ENCODE peak calls at places on chromosome 12, in eight cellular contexts. Z is prostate gland, M is astrocyte, D is right cardiac atrium, H is trophoblast cell, U is left ventricle myocardium inferior, P is esophagus squamous epithelium, E is small intestine. S is an unnamed sample.

GRCh38 chr12:112116232-112117060 is 7.9 kb upstream of the NAA25 start:
- DNase-seq in H (peak; percentile 56), P (no peak), D (peak; percentile 92), E (peak; percentile 78), M (peak; percentile 66), Z (no peak), U (peak; percentile 72), S (peak; percentile 72)

GRCh38 chr12:45284096-45284901 is 68.4 kb downstream of the ANO6 start:
- DNase-seq in D (no peak), U (no peak), H (peak; percentile 89), E (peak; percentile 64), P (no peak), M (peak; percentile 94), Z (no peak), S (no peak)

GRCh38 chr12:110686294-110686903 is 2.5 kb downstream of the HVCN1 start:
- DNase-seq in U (no peak), M (no peak), P (no peak), E (no peak), Z (no peak), H (no peak), D (no peak), S (peak; percentile 36)

GRCh38 chr12:106288510-106289195 is 13.9 kb upstream of the TCP11L2 start:
- DNase-seq in U (no peak), Z (no peak), H (peak; percentile 73), P (no peak), M (peak; percentile 95), E (peak; percentile 47), D (no peak), S (no peak)

GRCh38 chr12:128551266-128552025 is 272.3 kb downstream of the SLC15A4 start:
- DNase-seq in U (no peak), M (no peak), P (no peak), Z (no peak), E (peak; percentile 13), H (no peak), D (no peak), S (no peak)

GRCh38 chr12:28191690-28192089 is 1.4 kb downstream of the CCDC91 start:
- DNase-seq in M (peak; percentile 4), H (peak; percentile 26), Z (no peak), E (peak; percentile 17), P (no peak), D (no peak), U (no peak), S (no peak)

GRCh38 chr12:39355841-39356240 is 87.1 kb downstream of the KIF21A start:
- DNase-seq in M (no peak), H (no peak), E (no peak), U (no peak), Z (no peak), P (no peak), D (no peak), S (no peak)

GRCh38 chr12:108563135-108563803 is 873 bp downstream of the ISCU start:
- DNase-seq in P (peak; percentile 44), H (peak; percentile 86), M (peak; percentile 67), D (peak; percentile 91), Z (peak; percentile 76), U (peak; percentile 82), E (peak; percentile 91), S (peak; percentile 94)

GRCh38 chr12:130266751-130267150 is 70.9 kb upstream of the PIWIL1 start:
- DNase-seq in P (no peak), U (no peak), M (no peak), D (no peak), E (no peak), H (peak; percentile 2), Z (peak; percentile 22), S (no peak)

GRCh38 chr12:103647267-103647666 is 60.2 kb downstream of the STAB2 start:
- DNase-seq in U (no peak), M (peak; percentile 91), D (no peak), H (no peak), E (no peak), P (no peak), Z (no peak), S (no peak)

GRCh38 chr12:11508699-11509098 is 113.3 kb upstream of the PRB2 start:
- DNase-seq in Z (no peak), U (no peak), D (no peak), H (peak; percentile 42), E (no peak), M (peak; percentile 67), P (no peak), S (no peak)

GRCh38 chr12:101772019-101772774 is 32.9 kb upstream of the SYCP3 start:
- DNase-seq in Z (no peak), P (no peak), D (no peak), E (no peak), M (no peak), H (no peak), U (no peak), S (no peak)

GRCh38 chr12:9404469-9405260 is 196.5 kb upstream of the PZP start:
- DNase-seq in D (peak; percentile 58), U (no peak), P (no peak), M (no peak), Z (no peak), E (no peak), H (no peak), S (no peak)

GRCh38 chr12:13204428-13204827 is 7.9 kb downstream of the EMP1 start:
- DNase-seq in D (no peak), M (peak; percentile 74), Z (no peak), P (no peak), E (no peak), H (no peak), U (no peak), S (no peak)

GRCh38 chr12:45425426-45425825 is 209.5 kb downstream of the ANO6 start:
- DNase-seq in U (no peak), Z (no peak), D (no peak), P (no peak), M (peak; percentile 82), H (no peak), E (no peak), S (no peak)

GRCh38 chr12:106147956-106148355 is 9.2 kb upstream of the NUAK1 start:
- DNase-seq in D (peak; percentile 93), U (peak; percentile 86), H (no peak), Z (peak; percentile 51), P (no peak), M (no peak), E (no peak), S (no peak)

GRCh38 chr12:103929051-103929908 is 930 bp upstream of the HSP90B1 start:
- DNase-seq in D (peak; percentile 93), E (peak; percentile 91), M (peak; percentile 87), P (peak; percentile 84), U (peak; percentile 80), Z (peak; percentile 90), H (no peak), S (peak; percentile 96)

GRCh38 chr12:92047058-92047826 is 98.4 kb downstream of the BTG1 start:
- DNase-seq in P (no peak), E (no peak), H (no peak), M (no peak), Z (no peak), U (no peak), D (no peak), S (no peak)

GRCh38 chr12:4215862-4216541 is 57.6 kb upstream of the CCND2 start:
- DNase-seq in H (no peak), M (no peak), U (no peak), P (no peak), Z (no peak), E (no peak), D (no peak), S (no peak)

GRCh38 chr12:30989754-30990153 is 63.2 kb downstream of the TSPAN11 start:
- DNase-seq in M (no peak), U (peak; percentile 59), P (no peak), D (peak; percentile 81), Z (peak; percentile 26), E (peak; percentile 45), H (peak; percentile 60), S (no peak)

DNA sequence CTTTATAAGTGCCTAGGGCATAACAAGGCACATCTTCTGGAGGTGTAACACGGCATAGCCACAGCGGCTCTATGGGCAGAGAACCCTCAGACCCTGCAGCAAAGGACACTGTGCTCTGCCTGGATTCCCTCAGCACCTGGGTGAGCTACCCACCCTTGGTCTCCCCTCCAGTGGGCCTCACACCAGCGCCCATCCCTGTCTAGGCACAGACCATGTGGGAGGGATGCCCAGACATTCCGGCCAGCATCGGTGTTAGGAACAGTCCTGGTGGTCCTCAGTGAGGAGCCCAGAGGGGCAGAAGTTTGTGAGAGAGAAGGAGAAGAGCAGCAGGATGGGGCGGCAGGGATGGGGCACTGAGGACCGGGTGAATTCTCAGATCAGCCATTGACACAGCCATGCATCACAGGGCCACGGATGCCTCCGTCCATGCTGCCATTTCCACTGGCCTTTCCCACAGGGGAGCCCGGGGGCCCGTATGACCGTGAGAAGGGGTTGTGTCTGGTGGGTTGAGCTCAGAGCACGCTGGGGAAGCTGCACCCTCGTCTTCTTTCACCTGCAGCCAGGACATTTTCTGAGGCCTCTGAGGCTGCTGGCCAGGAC is 282.7 kb upstream of the SFSWAP start:
- DNase-seq in Z (no peak), P (no peak), E (no peak), M (no peak), U (no peak), D (no peak), H (no peak), S (peak; percentile 54)
- H3K9me3 ChIP-seq in Z (no peaks in the 10 kb centered on the region), P (no peaks in the 10 kb centered on the region), E (no peaks in the 10 kb centered on the region), M (no peaks in the 10 kb centered on the region), U (peaks cover 31% of the 10 kb centered on the region), D (no peaks in the 10 kb centered on the region), H (peaks cover 3% of the 10 kb centered on the region), S (peaks cover 9% of the 10 kb centered on the region)

GRCh38 chr12:113134521-113134951 is 1.0 kb downstream of the RASAL1 start:
- DNase-seq in M (no peak), D (no peak), H (no peak), E (no peak), U (no peak), Z (no peak), P (no peak), S (peak; percentile 57)
- H3K4me3 ChIP-seq in M (no peak overlapping the region), D (no peak overlapping the region), H (no peak overlapping the region), E (no peak overlapping the region), U (no peak overlapping the region), Z (no peak overlapping the region), P (peak overlapping the region; percentile 56), S (no peak overlapping the region)

GRCh38 chr12:34346372-34347034 is 324.2 kb downstream of the ALG10 start:
- DNase-seq in Z (no peak), U (no peak), D (no peak), M (no peak), E (no peak), P (no peak), H (no peak), S (no peak)
- H3K9me3 ChIP-seq in Z (no peaks in the 10 kb centered on the region), U (peaks cover 6% of the 10 kb centered on the region), D (no peaks in the 10 kb centered on the region), M (no peaks in the 10 kb centered on the region), E (peaks cover 15% of the 10 kb centered on the region), P (no peaks in the 10 kb centered on the region), H (peaks cover 96% of the 10 kb centered on the region), S (peaks cover 100% of the 10 kb centered on the region)

GRCh38 chr12:29782821-29783772 is 645 bp downstream of the TMTC1 start:
- DNase-seq in E (no peak), H (peak; percentile 1), D (peak; percentile 86), P (no peak), Z (peak; percentile 16), M (peak; percentile 26), U (peak; percentile 53), S (peak; percentile 87)

GRCh38 chr12:29782285-29782820 is 1.4 kb downstream of the TMTC1 start:
- DNase-seq in U (no peak), M (peak; percentile 77), P (no peak), Z (peak; percentile 11), E (no peak), H (peak; percentile 50), D (no peak), S (no peak)

GRCh38 chr12:29781176-29781575 is 2.6 kb downstream of the TMTC1 start:
- DNase-seq in M (no peak), D (no peak), H (no peak), E (no peak), P (no peak), U (no peak), Z (no peak), S (no peak)

GRCh38 chr12:29780084-29780483 is 3.7 kb downstream of the TMTC1 start:
- DNase-seq in D (no peak), U (no peak), M (no peak), P (no peak), Z (no peak), H (no peak), E (no peak), S (no peak)

GRCh38 chr12:29781705-29782266 is 2.0 kb downstream of the TMTC1 start:
- DNase-seq in Z (no peak), E (no peak), U (no peak), P (no peak), D (no peak), H (no peak), M (no peak), S (no peak)
- H3K4me3 ChIP-seq in Z (peak overlapping the region; percentile 60), E (no peak overlapping the region), U (peak overlapping the region; percentile 94), P (peak overlapping the region; percentile 69), D (peak overlapping the region; percentile 92), H (no peak overlapping the region), M (peak overlapping the region; percentile 54), S (peak overlapping the region; percentile 83)